ENCODE peak calls at places on chromosomes 11 and 22, in ten cellular contexts. U is sigmoid colon; B is IMR-90; K is NCI-H1092; S is neural crest cell; Q is foreskin melanocyte; P is NCI-H460; C is GM03348; O is neural progenitor cell; H is central memory CD8-positive, alpha-beta T cell. I is an unnamed sample.

GRCh38 chr11:62459080-62459479 is 40.2 kb downstream of the SCGB1A1 start:
- DNase-seq in U (no peak), B (peak), K (no peak), S (no peak), Q (no peak), P (no peak), C (peak), O (no peak), H (no peak), I (no peak)

GRCh38 chr11:43404406-43404805 is 45.7 kb downstream of the TTC17 start:
- DNase-seq in U (no peak), B (no peak), K (no peak), S (no peak), Q (no peak), P (no peak), C (no peak), O (no peak), H (no peak), I (no peak)

GRCh38 chr11:76918941-76919386 is 58.2 kb downstream of the ACER3 start:
- DNase-seq in U (no peak), B (peak), K (peak), S (no peak), Q (peak), P (peak), C (peak), O (peak), H (no peak), I (no peak)

GRCh38 chr11:64233913-64234839 is at the start of gene VEGFB:
- DNase-seq in U (peak), B (peak), K (peak), S (no peak), Q (no peak), P (no peak), C (peak), O (peak), H (no peak), I (peak)

GRCh38 chr11:93169950-93170561 is 27.7 kb downstream of the SLC36A4 start:
- DNase-seq in U (no peak), B (peak), K (no peak), S (no peak), Q (no peak), P (peak), C (peak), O (peak), H (no peak), I (no peak)

GRCh38 chr11:60931897-60932296 is 7.6 kb downstream of the TMEM132A start:
- DNase-seq in U (no peak), B (no peak), K (no peak), S (no peak), Q (no peak), P (no peak), C (no peak), O (no peak), H (no peak), I (no peak)

GRCh38 chr11:117907276-117908110 is 21.7 kb downstream of the TMPRSS13 start:
- DNase-seq in U (peak), B (peak), K (no peak), S (peak), Q (peak), P (peak), C (peak), O (peak), H (peak), I (peak)

GRCh38 chr11:117020287-117020686 is 77.9 kb downstream of the SIK3 start:
- DNase-seq in U (no peak), B (no peak), K (no peak), S (no peak), Q (no peak), P (no peak), C (no peak), O (no peak), H (no peak), I (no peak)

GRCh38 chr22:32904044-32904443 is 102.5 kb downstream of the TIMP3 start:
- DNase-seq in U (peak), B (peak), K (no peak), S (peak), Q (no peak), P (peak), C (peak), O (peak), H (no peak), I (no peak)

GRCh38 chr11:79076526-79077115 is 364.2 kb downstream of the TENM4 start:
- DNase-seq in U (no peak), B (no peak), K (no peak), S (peak), Q (no peak), P (no peak), C (peak), O (peak), H (no peak), I (no peak)

GRCh38 chr11:3986301-3986700 is 108.3 kb upstream of the RRM1 start:
- DNase-seq in U (no peak), B (no peak), K (no peak), S (no peak), Q (no peak), P (no peak), C (no peak), O (no peak), H (no peak), I (no peak)

GRCh38 chr11:103448966-103449365 is 339.7 kb downstream of the DYNC2H1 start:
- DNase-seq in U (no peak), B (no peak), K (no peak), S (no peak), Q (no peak), P (no peak), C (no peak), O (no peak), H (no peak), I (no peak)

GRCh38 chr11:129249923-129250322 is 57.8 kb upstream of the ARHGAP32 start:
- DNase-seq in U (no peak), B (no peak), K (no peak), S (no peak), Q (no peak), P (no peak), C (no peak), O (no peak), H (no peak), I (no peak)

GRCh38 chr11:129237456-129237855 is 45.3 kb upstream of the ARHGAP32 start:
- DNase-seq in U (no peak), B (no peak), K (no peak), S (no peak), Q (no peak), P (no peak), C (no peak), O (no peak), H (no peak), I (no peak)

GRCh38 chr22:49726701-49727101 is 101.0 kb downstream of the BRD1 start:
- DNase-seq in U (no peak), B (no peak), K (no peak), S (no peak), Q (no peak), P (no peak), C (no peak), O (no peak), H (no peak), I (no peak)

GRCh38 chr22:37320726-37321286 is 38.5 kb downstream of the CYTH4 start:
- DNase-seq in U (no peak), B (no peak), K (no peak), S (no peak), Q (no peak), P (no peak), C (no peak), O (peak), H (no peak), I (no peak)

GRCh38 chr22:49367016-49367697 is 460.5 kb downstream of the BRD1 start:
- DNase-seq in U (peak), B (no peak), K (no peak), S (no peak), Q (peak), P (no peak), C (no peak), O (peak), H (no peak), I (no peak)

GRCh38 chr22:37043828-37044538 is 7.6 kb upstream of the KCTD17 start:
- DNase-seq in U (no peak), B (peak), K (peak), S (peak), Q (no peak), P (peak), C (peak), O (peak), H (no peak), I (no peak)

GRCh38 chr11:61507962-61508824 is at the start of gene LRRC10B:
- DNase-seq in U (no peak), B (no peak), K (peak), S (peak), Q (no peak), P (no peak), C (no peak), O (peak), H (no peak), I (no peak)

GRCh38 chr11:107689317-107690202 is 22.3 kb downstream of the SLN start:
- DNase-seq in U (peak), B (peak), K (peak), S (peak), Q (peak), P (peak), C (peak), O (peak), H (no peak), I (peak)

GRCh38 chr22:27596133-27596905 is 205.2 kb downstream of the MN1 start:
- DNase-seq in U (no peak), B (no peak), K (no peak), S (no peak), Q (no peak), P (no peak), C (no peak), O (no peak), H (no peak), I (no peak)

GRCh38 chr11:131038597-131038996 is 122.3 kb upstream of the SNX19 start:
- DNase-seq in U (no peak), B (no peak), K (no peak), S (no peak), Q (no peak), P (no peak), C (peak), O (peak), H (no peak), I (no peak)

GRCh38 chr11:120554771-120555432 is 43.4 kb downstream of the GRIK4 start:
- DNase-seq in U (no peak), B (peak), K (no peak), S (no peak), Q (no peak), P (no peak), C (no peak), O (peak), H (no peak), I (no peak)

GRCh38 chr11:64409278-64409677 is 50.3 kb downstream of the RPS6KA4 start:
- DNase-seq in U (no peak), B (no peak), K (no peak), S (no peak), Q (no peak), P (no peak), C (no peak), O (no peak), H (no peak), I (no peak)

GRCh38 chr11:71927813-71928738 is at the start of gene XNDC1N:
- DNase-seq in U (peak), B (peak), K (peak), S (peak), Q (no peak), P (peak), C (peak), O (peak), H (peak), I (peak)

GRCh38 chr11:123129920-123130319 is 65.1 kb downstream of the CLMP start:
- DNase-seq in U (no peak), B (peak), K (no peak), S (no peak), Q (no peak), P (no peak), C (peak), O (no peak), H (no peak), I (no peak)

GRCh38 chr11:132119573-132119972 is 749.2 kb downstream of the NTM start:
- DNase-seq in U (no peak), B (no peak), K (peak), S (no peak), Q (no peak), P (no peak), C (no peak), O (no peak), H (no peak), I (no peak)

GRCh38 chr11:65320386-65321075 is 5.9 kb downstream of the CDC42EP2 start:
- DNase-seq in U (no peak), B (no peak), K (no peak), S (no peak), Q (no peak), P (no peak), C (no peak), O (no peak), H (no peak), I (no peak)

GRCh38 chr11:61516675-61517516 is 8.3 kb downstream of the LRRC10B start:
- DNase-seq in U (no peak), B (no peak), K (peak), S (peak), Q (peak), P (no peak), C (peak), O (peak), H (peak), I (no peak)

GRCh38 chr22:44133901-44134511 is 46.7 kb upstream of the PARVG start:
- DNase-seq in U (peak), B (no peak), K (no peak), S (no peak), Q (no peak), P (no peak), C (no peak), O (no peak), H (no peak), I (no peak)

GRCh38 chr22:34429314-34429713 is 509.0 kb upstream of the LARGE1 start:
- DNase-seq in U (no peak), B (no peak), K (no peak), S (no peak), Q (no peak), P (no peak), C (no peak), O (no peak), H (no peak), I (no peak)

GRCh38 chr22:19723990-19724827 is 870 bp downstream of the GP1BB start:
- DNase-seq in U (no peak), B (peak), K (no peak), S (peak), Q (no peak), P (peak), C (no peak), O (peak), H (no peak), I (no peak)

GRCh38 chr11:28146123-28146751 is 38.0 kb downstream of the METTL15 start:
- DNase-seq in U (no peak), B (peak), K (no peak), S (no peak), Q (peak), P (peak), C (peak), O (peak), H (no peak), I (no peak)

GRCh38 chr11:73539506-73540084 is 58.3 kb downstream of the FAM168A start:
- DNase-seq in U (no peak), B (no peak), K (no peak), S (no peak), Q (no peak), P (no peak), C (no peak), O (no peak), H (no peak), I (no peak)

GRCh38 chr11:73506038-73506437 is 91.9 kb downstream of the FAM168A start:
- DNase-seq in U (no peak), B (no peak), K (no peak), S (no peak), Q (no peak), P (no peak), C (no peak), O (no peak), H (no peak), I (no peak)

I was measured in T1000.